ENCODE peak calls at places on chromosomes 2 and 18, in five cellular contexts. Z, G, A, D and M are unnamed samples.

GRCh38 chr18:55266981-55267380 is 307.7 kb upstream of the CCDC68 start:
- DNase-seq in Z (no peak), G (no peak), A (no peak), D (no peak), M (no peak)

GRCh38 chr2:69524799-69525198 is 87.6 kb upstream of the NFU1 start:
- DNase-seq in Z (no peak), G (no peak), A (no peak), D (no peak), M (no peak)

GRCh38 chr2:237731663-237732062 is 66.9 kb upstream of the RBM44 start:
- DNase-seq in Z (no peak), G (peak), A (no peak), D (no peak), M (peak)

GRCh38 chr2:7594211-7594610 is 677.0 kb downstream of the RNF144A start:
- DNase-seq in Z (no peak), G (no peak), A (no peak), D (no peak), M (no peak)

GRCh38 chr2:140348826-140349225 is 1568.6 kb upstream of the NXPH2 start:
- DNase-seq in Z (no peak), G (no peak), A (no peak), D (no peak), M (no peak)

GRCh38 chr2:241950878-241951331 is 81.4 kb downstream of the RTP5 start:
- DNase-seq in Z (peak), G (peak), A (peak), D (peak), M (peak)

GRCh38 chr18:3140342-3140741 is 79.4 kb downstream of the MYOM1 start:
- DNase-seq in Z (no peak), G (no peak), A (no peak), D (no peak), M (no peak)

GRCh38 chr2:70994055-70994444 is 623 bp downstream of the TEX261 start:
- DNase-seq in Z (no peak), G (no peak), A (no peak), D (no peak), M (no peak)

GRCh38 chr18:61322265-61322873 is 10.9 kb upstream of the CDH20 start:
- DNase-seq in Z (peak), G (peak), A (no peak), D (peak), M (peak)

GRCh38 chr2:236752111-236752510 is 182.5 kb downstream of the ACKR3 start:
- DNase-seq in Z (no peak), G (no peak), A (no peak), D (no peak), M (no peak)

GRCh38 chr2:218209078-218209477 is 7.9 kb upstream of the ARPC2 start:
- DNase-seq in Z (no peak), G (no peak), A (no peak), D (no peak), M (no peak)

GRCh38 chr2:16125614-16126125 is 185.3 kb downstream of the MYCN start:
- DNase-seq in Z (no peak), G (no peak), A (no peak), D (no peak), M (no peak)

GRCh38 chr2:195498176-195498575 is 158.8 kb upstream of the SLC39A10 start:
- DNase-seq in Z (no peak), G (peak), A (no peak), D (no peak), M (no peak)

GRCh38 chr2:36482576-36483214 is 115.3 kb downstream of the FEZ2 start:
- DNase-seq in Z (no peak), G (peak), A (no peak), D (no peak), M (peak)

GRCh38 chr2:12330916-12331315 is 385.8 kb upstream of the TRIB2 start:
- DNase-seq in Z (no peak), G (peak), A (no peak), D (no peak), M (peak)

GRCh38 chr2:239830718-239831271 is 194.3 kb downstream of the NDUFA10 start:
- DNase-seq in Z (peak), G (no peak), A (peak), D (peak), M (no peak)

GRCh38 chr2:55107428-55107827 is 57.2 kb upstream of the RTN4 start:
- DNase-seq in Z (no peak), G (no peak), A (no peak), D (no peak), M (no peak)

GRCh38 chr2:71748227-71748626 is 294.9 kb downstream of the DYSF start:
- DNase-seq in Z (peak), G (peak), A (peak), D (no peak), M (no peak)

GRCh38 chr2:79103199-79103598 is 15.4 kb upstream of the REG1B start:
- DNase-seq in Z (no peak), G (no peak), A (no peak), D (no peak), M (no peak)

DNA sequence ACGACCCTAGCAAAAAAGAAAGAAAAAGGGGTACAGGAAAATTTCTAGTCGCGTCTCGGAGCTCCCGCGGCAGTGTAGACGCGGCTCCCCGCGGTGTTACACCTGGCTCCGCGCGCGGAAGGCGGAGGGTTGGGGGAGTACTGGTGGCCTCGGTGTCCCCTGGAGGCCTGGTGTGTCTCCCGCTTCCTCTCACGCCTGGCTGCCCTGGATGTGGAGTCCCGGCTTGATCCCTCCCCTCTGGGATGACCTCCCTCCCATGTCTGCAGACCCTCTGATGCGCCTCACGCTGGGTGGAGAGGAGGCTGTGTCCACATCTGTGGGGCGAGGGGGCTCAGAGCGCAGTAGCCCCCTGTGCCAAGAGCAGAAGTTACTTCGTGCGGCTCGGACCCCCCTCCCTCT is 1.2 kb downstream of the KIF5C start:
- DNase-seq in Z (no peak), G (no peak), A (no peak), D (no peak), M (no peak)
- H3K4me3 ChIP-seq in Z (peak), G (no peak), A (peak), D (no peak), M (no peak)

GRCh38 chr18:58221060-58221725 is 177.2 kb downstream of the NEDD4L start:
- DNase-seq in Z (no peak), G (peak), A (no peak), D (no peak), M (peak)

GRCh38 chr18:58224425-58224750 is 180.4 kb downstream of the NEDD4L start:
- DNase-seq in Z (no peak), G (no peak), A (no peak), D (no peak), M (no peak)

GRCh38 chr18:58225101-58225500 is 181.1 kb downstream of the NEDD4L start:
- DNase-seq in Z (no peak), G (no peak), A (no peak), D (no peak), M (no peak)

GRCh38 chr18:58223717-58224424 is 179.8 kb downstream of the NEDD4L start:
- DNase-seq in Z (no peak), G (peak), A (peak), D (no peak), M (no peak)

GRCh38 chr18:58222439-58223125 is 178.6 kb downstream of the NEDD4L start:
- DNase-seq in Z (no peak), G (no peak), A (no peak), D (no peak), M (no peak)
- H3K4me3 ChIP-seq in Z (no peak), G (no peak), A (no peak), D (no peak), M (peak)

GRCh38 chr2:27493948-27494283 is 1.1 kb downstream of the FNDC4 start:
- DNase-seq in Z (no peak), G (no peak), A (no peak), D (no peak), M (no peak)
- H3K4me3 ChIP-seq in Z (no peak), G (no peak), A (peak), D (no peak), M (peak)

DNA sequence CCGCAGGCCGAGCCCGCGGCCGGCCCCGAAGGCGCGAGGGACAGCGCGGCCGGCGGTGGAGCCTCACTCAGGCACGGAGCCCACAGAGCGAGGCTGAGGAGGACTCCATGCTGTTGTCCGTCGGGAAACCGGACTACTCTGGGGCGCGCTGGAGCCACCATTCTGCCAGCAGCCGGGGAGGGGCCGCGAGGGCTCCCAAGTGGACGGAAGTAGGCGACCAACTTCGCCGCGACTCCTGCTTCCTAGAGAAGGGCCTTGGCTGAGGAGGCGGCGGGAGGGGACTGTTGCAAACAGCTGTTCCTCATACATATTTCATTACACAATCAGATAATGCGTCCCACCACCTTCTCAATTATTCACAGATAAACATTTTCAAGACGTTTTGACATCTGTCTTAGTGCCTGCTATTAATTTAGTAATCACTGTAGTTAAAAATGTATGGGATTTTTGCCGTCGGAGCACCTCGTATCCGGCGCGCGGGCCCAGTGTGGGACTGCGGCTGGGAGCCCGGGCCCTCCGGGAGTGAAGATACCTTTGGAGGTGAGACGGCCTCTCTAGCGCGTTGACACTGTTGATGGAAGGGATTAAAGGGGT is 11.7 kb upstream of the SIX3 start:
- DNase-seq in Z (no peak), G (no peak), A (no peak), D (no peak), M (no peak)
- H3K4me3 ChIP-seq in Z (peak), G (no peak), A (no peak), D (no peak), M (no peak)

DNA sequence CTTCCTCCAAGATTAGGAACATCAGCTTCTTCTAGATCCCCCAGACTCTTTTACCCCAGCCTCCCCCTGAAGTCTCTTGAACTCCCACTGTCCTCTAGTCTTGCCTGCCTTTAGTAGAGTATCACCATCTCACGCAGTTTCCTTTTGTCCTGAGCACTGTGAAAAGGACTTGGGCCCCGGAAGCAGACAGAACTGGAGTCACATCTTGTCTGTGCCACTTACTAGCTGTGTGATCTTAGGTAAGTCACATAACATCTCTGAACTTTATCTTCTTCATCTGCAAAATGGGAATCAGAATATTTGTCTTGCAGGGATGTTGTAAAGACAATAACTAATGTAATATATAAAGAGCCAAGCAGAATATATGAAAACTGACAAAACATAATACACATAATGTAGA is 8.4 kb upstream of the TRABD2A start:
- DNase-seq in Z (no peak), G (no peak), A (peak), D (no peak), M (no peak)
- H3K4me3 ChIP-seq in Z (peak), G (no peak), A (no peak), D (no peak), M (no peak)

DNA sequence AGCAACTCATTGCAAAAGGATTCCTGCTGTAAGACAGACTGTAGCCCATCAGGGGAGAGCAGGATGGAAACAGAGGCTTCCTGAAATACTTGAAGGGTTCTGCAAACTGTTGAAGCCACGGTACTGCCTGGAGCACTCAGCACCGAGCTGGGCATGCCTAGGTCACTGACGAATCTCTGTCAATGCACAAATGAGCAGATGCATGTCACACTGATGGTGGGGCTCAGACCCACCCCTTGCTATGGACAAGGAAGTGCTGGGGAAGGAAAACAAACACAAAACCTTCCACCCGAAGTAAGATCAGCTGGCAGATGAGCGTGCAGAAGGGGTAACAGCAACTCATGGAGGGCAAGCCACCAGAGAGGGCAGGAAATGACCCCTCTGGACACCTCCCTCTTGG is 136.7 kb downstream of the BCL2 start:
- DNase-seq in Z (no peak), G (no peak), A (no peak), D (no peak), M (no peak)
- H3K4me3 ChIP-seq in Z (no peak), G (no peak), A (no peak), D (no peak), M (no peak)

GRCh38 chr2:222652856-222653255 is 3.0 kb downstream of the FARSB start:
- DNase-seq in Z (no peak), G (no peak), A (no peak), D (no peak), M (no peak)

GRCh38 chr2:222655748-222656543 is at the start of gene FARSB:
- DNase-seq in Z (peak), G (peak), A (peak), D (peak), M (peak)

GRCh38 chr2:222655406-222655747 is 515 bp downstream of the FARSB start:
- DNase-seq in Z (no peak), G (peak), A (no peak), D (no peak), M (no peak)

GRCh38 chr2:222653280-222653679 is 2.6 kb downstream of the FARSB start:
- DNase-seq in Z (no peak), G (no peak), A (no peak), D (no peak), M (no peak)

GRCh38 chr2:222656544-222657446 is 903 bp upstream of the FARSB start:
- DNase-seq in Z (no peak), G (no peak), A (no peak), D (no peak), M (no peak)
- H3K4me3 ChIP-seq in Z (peak), G (peak), A (peak), D (peak), M (peak)

GRCh38 chr18:905948-906415 is 1.3 kb downstream of the ADCYAP1 start:
- DNase-seq in Z (no peak), G (no peak), A (no peak), D (no peak), M (no peak)
- H3K4me3 ChIP-seq in Z (peak), G (no peak), A (peak), D (no peak), M (peak)